ENCODE peak calls at places on chromosomes 13 and 19, in nine cellular contexts. I, D, K, Z, Q, T, G, W and L are unnamed samples.

GRCh38 chr13:108322206-108322824 is 52.8 kb downstream of the TNFSF13B start:
- DNase-seq in I (no peak), G (peak; percentile 27), W (no peak), Z (peak; percentile 12), D (no peak), Q (no peak), T (no peak), K (no peak), L (no peak)

GRCh38 chr19:28309072-28309471 is 903.9 kb downstream of the UQCRFS1 start:
- DNase-seq in W (no peak), Z (no peak), Q (no peak), G (no peak), I (no peak), T (no peak), K (no peak), D (no peak), L (no peak)

GRCh38 chr13:91904597-91904996 is 506.2 kb downstream of the GPC5 start:
- DNase-seq in G (no peak), D (no peak), W (no peak), I (no peak), Z (no peak), K (no peak), T (no peak), Q (no peak), L (no peak)

GRCh38 chr19:35204799-35205732 is 23.5 kb downstream of the FAM187B start:
- DNase-seq in K (no peak), Z (no peak), T (no peak), D (no peak), W (peak; percentile 61), Q (no peak), G (no peak), I (no peak), L (no peak)

GRCh38 chr13:112619730-112620639 is 32.0 kb upstream of the TUBGCP3 start:
- DNase-seq in W (no peak), K (no peak), Z (peak; percentile 93), I (no peak), G (peak; percentile 7), D (no peak), Q (no peak), T (no peak), L (no peak)

GRCh38 chr19:14006766-14007562 is 844 bp upstream of the RFX1 start:
- DNase-seq in G (no peak), D (no peak), Q (peak; percentile 94), W (peak; percentile 92), T (peak; percentile 84), Z (peak; percentile 93), K (peak; percentile 93), I (peak; percentile 86), L (peak; percentile 91)

GRCh38 chr19:40191836-40192646 is 815 bp downstream of the MAP3K10 start:
- DNase-seq in K (peak; percentile 62), D (peak; percentile 70), I (no peak), T (no peak), Z (no peak), G (peak; percentile 52), W (no peak), Q (peak; percentile 70), L (no peak)

GRCh38 chr13:23960566-23961156 is 63.4 kb upstream of the C1QTNF9B start:
- DNase-seq in D (no peak), T (no peak), W (no peak), Z (no peak), I (no peak), G (peak; percentile 39), K (no peak), Q (no peak), L (no peak)

GRCh38 chr19:40284501-40285352 is at the start of gene AKT2:
- DNase-seq in D (peak; percentile 79), W (peak; percentile 75), T (peak; percentile 60), G (no peak), K (peak; percentile 89), I (peak; percentile 67), Q (no peak), Z (peak; percentile 79), L (no peak)

GRCh38 chr19:12791345-12792047 is at the start of gene JUNB:
- DNase-seq in D (peak; percentile 99), T (peak; percentile 99), G (peak; percentile 95), W (peak; percentile 99), Z (peak; percentile 92), K (peak; percentile 98), I (peak; percentile 96), Q (peak; percentile 99), L (peak; percentile 98)

GRCh38 chr19:50203281-50204080 is at the start of gene MYH14:
- DNase-seq in Z (peak; percentile 99), Q (peak; percentile 96), T (peak; percentile 92), K (peak; percentile 66), W (peak; percentile 88), D (no peak), G (peak; percentile 95), I (peak; percentile 91), L (peak; percentile 55)

GRCh38 chr19:37594982-37595382 is 306 bp downstream of the ZNF540 start:
- DNase-seq in K (peak; percentile 78), D (peak; percentile 86), I (peak; percentile 40), G (no peak), Q (peak; percentile 86), Z (no peak), W (peak; percentile 81), T (peak; percentile 69), L (peak; percentile 23)

GRCh38 chr19:54255105-54255775 is 1.8 kb downstream of the LILRB5 start:
- DNase-seq in T (no peak), K (no peak), W (peak; percentile 40), I (no peak), G (no peak), Q (no peak), D (no peak), Z (no peak), L (no peak)

GRCh38 chr19:32673573-32673972 is 1.4 kb downstream of the ANKRD27 start:
- DNase-seq in T (no peak), Q (no peak), G (no peak), W (no peak), I (no peak), K (no peak), D (no peak), Z (no peak), L (no peak)

GRCh38 chr13:98206946-98207345 is 29.9 kb upstream of the RNF113B start:
- DNase-seq in Q (no peak), G (no peak), K (no peak), D (no peak), I (no peak), W (no peak), Z (no peak), T (no peak), L (no peak)

GRCh38 chr13:41746259-41746658 is 214.7 kb downstream of the VWA8 start:
- DNase-seq in K (no peak), I (no peak), Q (no peak), T (no peak), G (no peak), Z (no peak), W (no peak), D (no peak), L (no peak)

GRCh38 chr19:7979559-7979958 is 25.9 kb downstream of the ELAVL1 start:
- DNase-seq in Q (no peak), D (no peak), W (no peak), G (no peak), T (no peak), Z (no peak), K (no peak), I (no peak), L (no peak)

GRCh38 chr13:50451609-50452008 is 391.9 kb downstream of the DLEU7 start:
- DNase-seq in K (no peak), Q (peak; percentile 54), D (no peak), I (no peak), G (no peak), T (no peak), W (peak; percentile 44), Z (no peak), L (no peak)

GRCh38 chr13:28147489-28147888 is 9.1 kb downstream of the PAN3 start:
- DNase-seq in W (no peak), G (no peak), K (no peak), Q (no peak), T (no peak), I (no peak), Z (no peak), D (no peak), L (no peak)

GRCh38 chr19:29702161-29702957 is 12.7 kb downstream of the C19orf12 start:
- DNase-seq in G (no peak), I (no peak), D (no peak), Z (no peak), W (peak; percentile 17), K (no peak), T (no peak), Q (peak; percentile 46), L (no peak)

GRCh38 chr13:31880849-31881494 is 141.6 kb downstream of the RXFP2 start:
- DNase-seq in I (no peak), W (no peak), D (no peak), T (no peak), Z (no peak), K (no peak), Q (no peak), G (no peak), L (no peak)

GRCh38 chr13:40170982-40171381 is 495.5 kb downstream of the FOXO1 start:
- DNase-seq in I (no peak), G (no peak), D (peak; percentile 76), Q (no peak), W (no peak), K (no peak), Z (no peak), T (no peak), L (no peak)

GRCh38 chr19:29263305-29264080 is 50.5 kb upstream of the UQCRFS1 start:
- DNase-seq in K (peak; percentile 51), G (peak; percentile 64), I (no peak), Q (no peak), W (no peak), Z (no peak), T (no peak), D (peak; percentile 81), L (peak; percentile 15)

GRCh38 chr19:3482507-3483225 is 575 bp downstream of the SMIM44 start:
- DNase-seq in K (no peak), W (no peak), I (no peak), Q (no peak), T (no peak), D (no peak), G (no peak), Z (no peak), L (no peak)

GRCh38 chr13:37602743-37603381 is 4.3 kb upstream of the POSTN start:
- DNase-seq in W (no peak), Q (no peak), Z (no peak), I (no peak), T (no peak), D (no peak), G (no peak), K (no peak), L (no peak)